ENCODE peak calls at places on chromosomes 2 and 18, in five cellular contexts. One of them, this sample, is unnamed.

GRCh38 chr2:623384-623922 is 53.8 kb downstream of the TMEM18 start:
- DNase-seq in stimulated activated CD4-positive, alpha-beta T cell treated with anti-CD3 and anti-CD28 coated beads, Interleukin-15, amount 100 ng/mL, for 24 hours: no peak
- DNase-seq in cerebellar nuclear complex: no peak
- DNase-seq in AG10803: no peak
- DNase-seq in GM19239: no peak
- DNase-seq in this sample: no peak

GRCh38 chr2:85584857-85585780 is 888 bp downstream of the VAMP5 start:
- DNase-seq in AG10803: peak
- DNase-seq in GM19239: no peak
- DNase-seq in cerebellar nuclear complex: no peak
- DNase-seq in stimulated activated CD4-positive, alpha-beta T cell treated with anti-CD3 and anti-CD28 coated beads, Interleukin-15, amount 100 ng/mL, for 24 hours: peak
- DNase-seq in this sample: peak

GRCh38 chr2:1625281-1626001 is 118.9 kb downstream of the PXDN start:
- DNase-seq in stimulated activated CD4-positive, alpha-beta T cell treated with anti-CD3 and anti-CD28 coated beads, Interleukin-15, amount 100 ng/mL, for 24 hours: no peak
- DNase-seq in cerebellar nuclear complex: no peak
- DNase-seq in GM19239: no peak
- DNase-seq in AG10803: peak
- DNase-seq in this sample: peak

GRCh38 chr2:88307817-88308216 is 137.7 kb downstream of the THNSL2 start:
- DNase-seq in GM19239: no peak
- DNase-seq in AG10803: peak
- DNase-seq in cerebellar nuclear complex: no peak
- DNase-seq in stimulated activated CD4-positive, alpha-beta T cell treated with anti-CD3 and anti-CD28 coated beads, Interleukin-15, amount 100 ng/mL, for 24 hours: peak
- DNase-seq in this sample: peak

GRCh38 chr2:138752231-138752956 is 27.8 kb downstream of the NXPH2 start:
- DNase-seq in AG10803: no peak
- DNase-seq in stimulated activated CD4-positive, alpha-beta T cell treated with anti-CD3 and anti-CD28 coated beads, Interleukin-15, amount 100 ng/mL, for 24 hours: no peak
- DNase-seq in cerebellar nuclear complex: no peak
- DNase-seq in GM19239: no peak
- DNase-seq in this sample: peak

GRCh38 chr2:52220393-52220792 is 1188.5 kb upstream of the NRXN1 start:
- DNase-seq in GM19239: no peak
- DNase-seq in cerebellar nuclear complex: no peak
- DNase-seq in stimulated activated CD4-positive, alpha-beta T cell treated with anti-CD3 and anti-CD28 coated beads, Interleukin-15, amount 100 ng/mL, for 24 hours: no peak
- DNase-seq in AG10803: no peak
- DNase-seq in this sample: no peak

GRCh38 chr2:7736646-7737305 is 819.6 kb downstream of the RNF144A start:
- DNase-seq in stimulated activated CD4-positive, alpha-beta T cell treated with anti-CD3 and anti-CD28 coated beads, Interleukin-15, amount 100 ng/mL, for 24 hours: no peak
- DNase-seq in cerebellar nuclear complex: no peak
- DNase-seq in AG10803: peak
- DNase-seq in GM19239: no peak
- DNase-seq in this sample: peak

GRCh38 chr2:161424992-161425391 is 8.9 kb downstream of the TBR1 start:
- DNase-seq in GM19239: no peak
- DNase-seq in AG10803: no peak
- DNase-seq in stimulated activated CD4-positive, alpha-beta T cell treated with anti-CD3 and anti-CD28 coated beads, Interleukin-15, amount 100 ng/mL, for 24 hours: no peak
- DNase-seq in cerebellar nuclear complex: no peak
- DNase-seq in this sample: no peak

GRCh38 chr2:133566967-133567645 is 1.2 kb downstream of the NCKAP5 start:
- DNase-seq in AG10803: peak
- DNase-seq in cerebellar nuclear complex: no peak
- DNase-seq in GM19239: no peak
- DNase-seq in stimulated activated CD4-positive, alpha-beta T cell treated with anti-CD3 and anti-CD28 coated beads, Interleukin-15, amount 100 ng/mL, for 24 hours: no peak
- DNase-seq in this sample: peak

GRCh38 chr18:32469190-32469611 is 1.5 kb downstream of the GAREM1 start:
- DNase-seq in AG10803: peak
- DNase-seq in GM19239: no peak
- DNase-seq in cerebellar nuclear complex: no peak
- DNase-seq in stimulated activated CD4-positive, alpha-beta T cell treated with anti-CD3 and anti-CD28 coated beads, Interleukin-15, amount 100 ng/mL, for 24 hours: peak
- DNase-seq in this sample: no peak

GRCh38 chr2:221671515-221671914 is 99.4 kb upstream of the EPHA4 start:
- DNase-seq in AG10803: no peak
- DNase-seq in cerebellar nuclear complex: no peak
- DNase-seq in GM19239: no peak
- DNase-seq in stimulated activated CD4-positive, alpha-beta T cell treated with anti-CD3 and anti-CD28 coated beads, Interleukin-15, amount 100 ng/mL, for 24 hours: no peak
- DNase-seq in this sample: peak

GRCh38 chr2:168156661-168157060 is 90.7 kb downstream of the STK39 start:
- DNase-seq in stimulated activated CD4-positive, alpha-beta T cell treated with anti-CD3 and anti-CD28 coated beads, Interleukin-15, amount 100 ng/mL, for 24 hours: no peak
- DNase-seq in GM19239: no peak
- DNase-seq in cerebellar nuclear complex: no peak
- DNase-seq in AG10803: peak
- DNase-seq in this sample: peak

GRCh38 chr18:63578357-63578958 is 8.7 kb upstream of the SERPINB13 start:
- DNase-seq in stimulated activated CD4-positive, alpha-beta T cell treated with anti-CD3 and anti-CD28 coated beads, Interleukin-15, amount 100 ng/mL, for 24 hours: peak
- DNase-seq in AG10803: peak
- DNase-seq in GM19239: peak
- DNase-seq in cerebellar nuclear complex: no peak
- DNase-seq in this sample: peak

GRCh38 chr18:40841473-40841872 is 1113.6 kb upstream of the PIK3C3 start:
- DNase-seq in GM19239: no peak
- DNase-seq in stimulated activated CD4-positive, alpha-beta T cell treated with anti-CD3 and anti-CD28 coated beads, Interleukin-15, amount 100 ng/mL, for 24 hours: no peak
- DNase-seq in AG10803: peak
- DNase-seq in cerebellar nuclear complex: no peak
- DNase-seq in this sample: peak

GRCh38 chr2:113762377-113763118 is 6.1 kb upstream of the SLC35F5 start:
- DNase-seq in GM19239: no peak
- DNase-seq in AG10803: peak
- DNase-seq in stimulated activated CD4-positive, alpha-beta T cell treated with anti-CD3 and anti-CD28 coated beads, Interleukin-15, amount 100 ng/mL, for 24 hours: no peak
- DNase-seq in cerebellar nuclear complex: no peak
- DNase-seq in this sample: peak